ENCODE peak calls at places on chromosomes 11 and 22, in ten cellular contexts. G, D, W, U, R, A, M, O, P and E are unnamed samples. For H3K4me1, the result is how much of the 10 kb centered on the place peaks cover.

GRCh38 chr22:19143967-19144400 is 467 bp downstream of the ESS2 start:
- DNase-seq in D (no peak), P (no peak), U (no peak), O (no peak), R (peak), M (no peak), W (no peak), A (no peak), G (no peak), E (no peak)

GRCh38 chr22:20442485-20443284 is 5.1 kb upstream of the SCARF2 start:
- DNase-seq in W (no peak), D (no peak), G (no peak), R (no peak), A (no peak), M (no peak), O (no peak), P (no peak), U (no peak), E (no peak)

GRCh38 chr11:120078397-120078796 is 59.5 kb downstream of the TRIM29 start:
- DNase-seq in A (no peak), G (no peak), M (no peak), P (no peak), W (no peak), U (no peak), D (no peak), O (no peak), R (no peak), E (no peak)

GRCh38 chr11:57762235-57762866 is 749 bp downstream of the CTNND1 start:
- DNase-seq in W (no peak), A (no peak), U (no peak), M (no peak), P (peak), G (no peak), D (no peak), R (no peak), O (no peak), E (no peak)

GRCh38 chr22:31488988-31489617 is 539 bp downstream of the EIF4ENIF1 start:
- DNase-seq in O (peak), G (peak), W (peak), U (peak), P (peak), M (no peak), A (peak), R (peak), D (no peak), E (no peak)

GRCh38 chr11:16912607-16913006 is 101.6 kb downstream of the PLEKHA7 start:
- DNase-seq in P (no peak), G (no peak), W (no peak), R (no peak), M (no peak), O (no peak), D (no peak), A (no peak), U (no peak), E (no peak)

GRCh38 chr11:42923651-42924050 is 388.1 kb upstream of the API5 start:
- DNase-seq in U (no peak), R (no peak), M (no peak), G (no peak), O (no peak), P (no peak), W (no peak), A (no peak), D (no peak), E (no peak)

GRCh38 chr11:71566081-71566620 is 788 bp downstream of the KRTAP5-10 start:
- DNase-seq in D (no peak), M (no peak), G (no peak), O (no peak), A (no peak), P (no peak), U (no peak), R (no peak), W (peak), E (no peak)

GRCh38 chr11:7019500-7020182 is 505 bp downstream of the ZNF214 start:
- DNase-seq in M (no peak), O (peak), G (no peak), P (peak), A (peak), R (peak), D (peak), W (peak), U (peak), E (no peak)

GRCh38 chr22:27802389-27803079 is 978 bp upstream of the MN1 start:
- DNase-seq in D (peak), W (peak), M (no peak), A (no peak), O (no peak), R (no peak), P (peak), G (peak), U (no peak), E (no peak)
- H3K27ac ChIP-seq in D (peak), W (no peak), M (peak), A (peak), O (peak), R (no peak), P (peak), G (no peak), U (peak), E (peak)

DNA sequence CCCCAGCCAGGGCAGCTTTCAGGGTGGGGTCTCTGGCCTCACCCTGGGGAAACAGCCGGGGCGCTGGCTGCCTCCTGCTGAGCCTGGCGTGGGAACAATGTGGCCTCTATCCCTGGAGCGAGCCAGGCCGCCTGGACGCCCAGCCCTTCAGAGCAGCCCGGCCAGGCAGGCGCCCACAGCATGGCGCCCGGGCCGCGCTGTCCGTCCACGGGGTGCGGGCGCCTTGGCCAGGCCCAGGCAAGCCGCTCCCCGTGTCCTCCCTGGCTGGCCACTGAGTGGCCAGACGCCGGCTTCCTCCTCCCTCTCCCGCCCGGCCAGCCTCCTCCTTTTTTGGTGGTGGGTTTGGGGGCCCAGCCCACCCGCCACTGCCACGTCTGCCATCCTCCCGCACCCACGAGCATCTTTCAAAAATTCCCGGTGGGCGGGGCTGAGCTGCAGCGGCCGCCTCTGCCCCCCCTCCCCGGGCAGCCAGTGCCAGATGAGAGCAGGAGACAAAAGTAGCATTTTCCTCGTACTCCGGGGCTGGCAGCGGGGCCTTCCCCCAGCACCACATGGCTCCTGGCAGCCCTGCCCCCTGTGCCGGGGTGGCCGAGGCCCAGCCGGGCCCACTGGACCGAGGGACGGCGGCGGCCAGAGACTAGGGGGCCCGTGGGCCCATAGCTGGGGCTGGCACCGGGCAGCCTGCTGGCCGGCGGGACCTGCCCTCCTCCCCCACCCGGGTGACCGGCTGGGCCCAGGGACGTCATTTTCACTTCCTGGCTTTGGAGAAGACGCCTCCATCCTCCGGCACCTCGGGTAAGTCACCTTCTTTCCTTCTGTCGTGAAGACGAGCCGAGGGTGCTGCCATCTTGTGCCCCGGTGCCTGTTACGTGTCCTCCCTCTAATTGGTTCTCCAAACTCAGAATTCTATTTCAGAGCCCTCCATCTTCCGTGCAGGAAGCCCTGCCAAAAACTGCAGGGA is 70.2 kb upstream of the PPARA start:
- DNase-seq in D (peak), A (peak), M (peak), W (peak), U (peak), R (peak), G (no peak), O (peak), P (peak), E (peak)
- H3K4me1 ChIP-seq in D (under half), A (under half), M (under half), W (half or more), U (half or more), R (under half), G (half or more), O (half or more), P (under half), E (under half)

DNA sequence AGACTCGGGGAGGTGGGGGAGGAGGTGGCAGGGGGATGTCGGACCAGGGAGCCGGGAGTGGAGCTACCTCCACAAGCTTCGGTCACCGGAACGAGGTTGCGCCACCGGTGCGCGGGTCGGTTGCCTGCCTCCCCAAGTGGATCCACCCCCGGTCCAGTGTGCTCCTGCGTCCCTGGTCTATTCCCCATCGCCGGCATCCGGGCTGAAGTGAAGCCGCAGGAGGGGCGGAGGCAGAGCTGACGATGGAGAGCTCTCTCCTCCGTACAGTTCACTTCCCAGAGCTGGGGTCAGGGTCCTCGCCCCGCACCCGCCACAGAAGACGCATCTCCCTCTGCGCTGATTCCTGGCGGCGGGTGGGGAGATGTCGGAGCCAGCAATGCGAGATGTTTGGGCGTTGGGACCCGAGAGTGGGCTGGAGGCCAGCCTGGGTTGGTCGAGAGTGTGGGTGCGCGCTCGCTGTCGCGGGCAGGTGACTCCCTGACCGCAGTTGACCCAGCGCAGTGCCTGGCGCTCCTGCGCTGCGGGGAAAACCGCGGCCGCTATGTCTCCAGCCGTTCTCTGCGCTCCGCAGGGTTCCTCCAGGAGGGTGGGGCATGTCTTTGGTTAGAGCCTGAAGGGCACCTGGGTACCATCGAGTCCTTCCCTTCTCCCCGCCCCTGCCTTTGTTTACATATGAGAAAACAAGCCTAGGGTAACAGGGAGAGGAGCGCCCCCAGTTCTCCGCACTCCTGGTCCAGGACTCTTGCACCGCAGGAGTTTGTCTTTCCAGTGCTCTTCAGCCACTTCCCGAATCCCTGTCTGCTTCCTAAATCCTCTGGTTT is 1.7 kb downstream of the C11orf96 start:
- DNase-seq in D (peak), M (no peak), R (peak), G (peak), O (no peak), A (peak), P (peak), U (peak), W (no peak), E (no peak)
- H3K27ac ChIP-seq in D (peak), M (peak), R (no peak), G (no peak), O (peak), A (peak), P (peak), U (peak), W (peak), E (no peak)

GRCh38 chr11:111980062-111980461 is 42.9 kb downstream of the DIXDC1 start:
- DNase-seq in G (no peak), W (no peak), D (no peak), A (no peak), P (no peak), M (no peak), O (no peak), R (no peak), U (no peak), E (no peak)
- H3K4me1 ChIP-seq in G (under half), W (under half), D (under half), A (under half), P (under half), M (under half), O (half or more), R (under half), U (under half), E (under half)

GRCh38 chr11:70474710-70475109 is 76.4 kb downstream of the CTTN start:
- DNase-seq in P (no peak), W (peak), O (no peak), R (no peak), A (no peak), G (no peak), D (no peak), U (peak), M (no peak), E (no peak)

GRCh38 chr11:70478194-70478890 is 80.0 kb downstream of the CTTN start:
- DNase-seq in D (no peak), U (no peak), W (peak), G (no peak), O (no peak), P (no peak), M (no peak), R (no peak), A (no peak), E (no peak)

GRCh38 chr11:70473873-70474690 is 75.8 kb downstream of the CTTN start:
- DNase-seq in P (no peak), O (no peak), A (no peak), R (no peak), U (peak), W (peak), G (no peak), D (no peak), M (no peak), E (no peak)

GRCh38 chr11:70477607-70478006 is 79.3 kb downstream of the CTTN start:
- DNase-seq in W (peak), D (no peak), G (no peak), O (peak), R (peak), P (no peak), M (no peak), U (no peak), A (no peak), E (no peak)

DNA sequence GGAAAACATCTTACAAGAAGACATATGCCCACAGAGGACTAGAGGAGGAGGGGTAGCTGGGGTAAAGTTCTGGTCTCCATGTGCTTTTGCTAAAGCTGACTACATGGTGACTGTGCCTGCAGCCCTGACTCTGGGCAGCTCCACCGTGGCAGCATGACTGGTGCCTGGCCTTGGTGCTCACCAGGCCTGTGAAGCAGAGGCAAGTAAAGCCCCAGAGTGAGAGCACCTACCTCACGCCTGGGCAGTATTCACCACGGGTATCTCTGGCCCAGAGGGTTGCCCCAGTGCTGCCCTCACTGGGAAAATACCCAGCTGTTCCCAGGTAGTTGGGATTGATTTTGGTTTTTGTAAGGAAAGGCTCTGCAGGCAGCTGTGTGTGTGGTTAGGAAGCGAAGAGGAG is 78.3 kb downstream of the CTTN start:
- DNase-seq in O (no peak), P (no peak), U (no peak), M (no peak), A (no peak), R (no peak), D (no peak), G (no peak), W (peak), E (no peak)
- H3K27ac ChIP-seq in O (peak), P (no peak), U (no peak), M (no peak), A (no peak), R (no peak), D (no peak), G (no peak), W (no peak), E (no peak)